ENCODE peak calls at places on chromosomes 4 and X, in seven cellular contexts. A is GM23338, E is HepG2, W is K562, L is HCT116, X is GM12878, J is SK-N-SH. D is an unnamed sample.

GRCh38 chr4:94171616-94172015 is 36.0 kb upstream of the SMARCAD1 start:
- DNase-seq in A (peak; percentile 42), E (no peak), W (peak; percentile 29), L (no peak), X (no peak), J (peak; percentile 17), D (no peak)

GRCh38 chr4:116387942-116388474 is 697.4 kb downstream of the TRAM1L1 start:
- DNase-seq in A (no peak), E (no peak), W (no peak), L (no peak), X (no peak), J (no peak), D (no peak)

GRCh38 chr4:59818656-59819055 is 1381.5 kb upstream of the ADGRL3 start:
- DNase-seq in A (no peak), E (no peak), W (no peak), L (no peak), X (peak; percentile 15), J (no peak), D (peak; percentile 2)

GRCh38 chrX:11532291-11533075 is 133.2 kb downstream of the ARHGAP6 start:
- DNase-seq in A (peak; percentile 6), E (no peak), W (peak; percentile 58), L (no peak), X (no peak), J (no peak), D (no peak)

GRCh38 chr4:103012085-103012484 is 7.4 kb downstream of the SLC9B1 start:
- DNase-seq in A (no peak), E (no peak), W (no peak), L (no peak), X (no peak), J (no peak), D (no peak)

GRCh38 chr4:111512081-111512774 is 633.0 kb upstream of the FAM241A start:
- DNase-seq in A (no peak), E (no peak), W (no peak), L (peak; percentile 4), X (no peak), J (no peak), D (no peak)

GRCh38 chrX:16472345-16472744 is 177.6 kb upstream of the S100G start:
- DNase-seq in A (no peak), E (no peak), W (no peak), L (no peak), X (no peak), J (no peak), D (no peak)

GRCh38 chr4:77293426-77293825 is 136.4 kb downstream of the CCNG2 start:
- DNase-seq in A (no peak), E (no peak), W (no peak), L (no peak), X (no peak), J (no peak), D (no peak)

GRCh38 chrX:39308126-39308525 is 506.9 kb downstream of the MID1IP1 start:
- DNase-seq in A (no peak), E (no peak), W (no peak), L (no peak), X (no peak), J (no peak), D (no peak)

GRCh38 chrX:118226060-118226428 is 109.4 kb upstream of the KLHL13 start:
- DNase-seq in A (peak; percentile 16), E (peak; percentile 1), W (peak; percentile 6), L (no peak), X (peak; percentile 28), J (peak; percentile 35), D (peak; percentile 10)

GRCh38 chr4:182318256-182318655 is 75.1 kb downstream of the TENM3 start:
- DNase-seq in A (no peak), E (no peak), W (no peak), L (no peak), X (no peak), J (no peak), D (no peak)

GRCh38 chrX:120446503-120446902 is 22.6 kb downstream of the LAMP2 start:
- DNase-seq in A (no peak), E (no peak), W (no peak), L (no peak), X (no peak), J (no peak), D (no peak)

GRCh38 chr4:20831746-20832145 is 131.5 kb downstream of the PACRGL start:
- DNase-seq in A (no peak), E (no peak), W (no peak), L (no peak), X (no peak), J (no peak), D (no peak)

GRCh38 chrX:153662266-153662665 is 11.3 kb downstream of the PNCK start:
- DNase-seq in A (peak; percentile 81), E (peak; percentile 48), W (peak; percentile 23), L (peak; percentile 51), X (no peak), J (peak; percentile 27), D (no peak)

GRCh38 chrX:39752820-39753219 is 344.9 kb downstream of the BCOR start:
- DNase-seq in A (no peak), E (no peak), W (no peak), L (no peak), X (no peak), J (no peak), D (no peak)

GRCh38 chr4:79232555-79232954 is 93.3 kb downstream of the NAA11 start:
- DNase-seq in A (no peak), E (no peak), W (no peak), L (no peak), X (no peak), J (no peak), D (no peak)
- TF ChIP-seq POLR2AphosphoS5 in A (no peak), E (no peak), W (no peak), L (no peak), X (no peak), J (no peak), D (no peak)

GRCh38 chr4:66340286-66340893 is 670.1 kb upstream of the EPHA5 start:
- DNase-seq in A (no peak), E (no peak), W (no peak), L (no peak), X (no peak), J (no peak), D (no peak)
- TF ChIP-seq REST in A (no peak), E (no peak), W (no peak), L (no peak), X (no peak), J (no peak), D (no peak)

DNA sequence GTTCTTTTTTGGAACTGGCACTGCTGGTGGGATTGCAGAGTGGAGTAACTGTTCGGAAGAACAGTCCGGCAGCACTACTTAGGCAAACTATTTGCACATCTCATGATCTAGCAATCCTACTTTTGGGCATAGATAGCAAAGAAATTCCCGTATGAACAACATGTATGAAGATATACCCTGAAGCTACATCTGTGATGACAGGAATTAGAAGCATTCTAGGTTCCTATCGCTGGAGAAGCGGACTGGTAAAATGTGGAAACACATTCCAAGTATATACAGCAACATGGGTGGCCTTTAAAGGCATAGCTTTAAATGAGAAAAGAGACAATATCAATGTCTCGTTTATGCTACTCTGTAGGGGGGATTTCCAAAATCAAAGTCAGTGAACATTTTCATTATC is 3.1 kb downstream of the DCAF16 start:
- DNase-seq in A (no peak), E (no peak), W (no peak), L (no peak), X (no peak), J (no peak), D (no peak)
- H3K36me3 ChIP-seq in A (peaks cover 35% of the 10 kb centered on the region), E (peaks cover 32% of the 10 kb centered on the region), W (peaks cover 57% of the 10 kb centered on the region), L (peaks cover 35% of the 10 kb centered on the region), X (peaks cover 9% of the 10 kb centered on the region), J (peaks cover 37% of the 10 kb centered on the region), D (peaks cover 20% of the 10 kb centered on the region)

GRCh38 chr4:183320211-183321068 is at the start of gene CLDN22:
- DNase-seq in A (no peak), E (peak; percentile 47), W (no peak), L (no peak), X (no peak), J (no peak), D (no peak)
- TF ChIP-seq POLR2AphosphoS5 in A (no peak), E (no peak), W (no peak), L (no peak), X (no peak), J (no peak), D (no peak)

DNA sequence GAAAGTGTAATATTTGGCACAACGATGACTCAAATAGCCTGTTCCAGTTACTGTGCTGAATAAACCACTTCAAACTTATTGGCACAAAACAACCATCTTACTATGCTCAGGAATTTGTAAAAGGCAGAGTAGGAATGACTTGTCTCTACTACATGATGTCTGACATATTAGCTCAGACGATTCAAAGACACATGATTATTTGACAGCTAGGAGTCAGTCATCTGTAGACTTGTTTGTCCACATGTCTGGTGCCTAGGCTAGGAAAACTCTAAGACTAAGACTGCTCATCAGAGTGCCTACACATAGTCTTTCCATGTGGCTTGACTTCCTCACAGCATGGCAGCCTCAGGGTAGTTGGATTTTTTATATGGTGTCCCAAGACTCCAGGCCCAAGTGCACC is 154.5 kb downstream of the FANCB start:
- DNase-seq in A (no peak), E (no peak), W (no peak), L (no peak), X (no peak), J (no peak), D (no peak)
- TF ChIP-seq REST in A (no peak), E (no peak), W (no peak), L (no peak), X (no peak), J (no peak), D (no peak)

D was measured in Panc1.